ENCODE peak calls at places on chromosomes 12 and 14, in six cellular contexts. One of them, this sample, is unnamed.

GRCh38 chr14:76193696-76194095 is 42.0 kb downstream of the GPATCH2L start:
- DNase-seq in HFFc6: no peak
- DNase-seq in bronchial epithelial cell: peak; percentile 19
- DNase-seq in nephron progenitor cell: no peak
- DNase-seq in GM10248: no peak
- DNase-seq in lower leg skin: no peak
- DNase-seq in this sample: no peak

GRCh38 chr12:64672925-64673409 is 62.7 kb downstream of the RASSF3 start:
- DNase-seq in lower leg skin: peak; percentile 87
- DNase-seq in nephron progenitor cell: no peak
- DNase-seq in HFFc6: no peak
- DNase-seq in bronchial epithelial cell: peak; percentile 45
- DNase-seq in GM10248: no peak
- DNase-seq in this sample: no peak

GRCh38 chr14:71142375-71143038 is 235.2 kb downstream of the PCNX1 start:
- DNase-seq in lower leg skin: peak; percentile 23
- DNase-seq in nephron progenitor cell: no peak
- DNase-seq in HFFc6: peak; percentile 96
- DNase-seq in GM10248: peak; percentile 39
- DNase-seq in bronchial epithelial cell: peak; percentile 94
- DNase-seq in this sample: no peak

GRCh38 chr14:80946797-80947196 is 5.3 kb upstream of the CEP128 start:
- DNase-seq in nephron progenitor cell: no peak
- DNase-seq in lower leg skin: no peak
- DNase-seq in HFFc6: no peak
- DNase-seq in GM10248: no peak
- DNase-seq in bronchial epithelial cell: no peak
- DNase-seq in this sample: no peak

GRCh38 chr14:105999361-106000028 is 473.1 kb downstream of the TMEM121 start:
- DNase-seq in HFFc6: no peak
- DNase-seq in bronchial epithelial cell: no peak
- DNase-seq in nephron progenitor cell: peak; percentile 13
- DNase-seq in GM10248: peak; percentile 68
- DNase-seq in lower leg skin: no peak
- DNase-seq in this sample: peak; percentile 56

GRCh38 chr12:31582155-31582554 is 8.8 kb downstream of the DENND5B start:
- DNase-seq in HFFc6: peak; percentile 34
- DNase-seq in nephron progenitor cell: no peak
- DNase-seq in GM10248: no peak
- DNase-seq in bronchial epithelial cell: no peak
- DNase-seq in lower leg skin: no peak
- DNase-seq in this sample: no peak

GRCh38 chr12:104930388-104931326 is 27.4 kb downstream of the SLC41A2 start:
- DNase-seq in lower leg skin: no peak
- DNase-seq in GM10248: peak; percentile 53
- DNase-seq in bronchial epithelial cell: peak; percentile 66
- DNase-seq in nephron progenitor cell: no peak
- DNase-seq in HFFc6: peak; percentile 7
- DNase-seq in this sample: peak; percentile 49

GRCh38 chr12:53653595-53653994 is 22.3 kb downstream of the ATP5MC2 start:
- DNase-seq in HFFc6: no peak
- DNase-seq in bronchial epithelial cell: no peak
- DNase-seq in GM10248: no peak
- DNase-seq in nephron progenitor cell: no peak
- DNase-seq in lower leg skin: no peak
- DNase-seq in this sample: no peak

GRCh38 chr12:51900323-51900889 is 6.9 kb upstream of the ACVRL1 start:
- DNase-seq in nephron progenitor cell: no peak
- DNase-seq in lower leg skin: peak; percentile 85
- DNase-seq in bronchial epithelial cell: no peak
- DNase-seq in GM10248: no peak
- DNase-seq in HFFc6: no peak
- DNase-seq in this sample: no peak

GRCh38 chr12:1083086-1083887 is 92.3 kb downstream of the ERC1 start:
- DNase-seq in lower leg skin: no peak
- DNase-seq in nephron progenitor cell: no peak
- DNase-seq in HFFc6: peak; percentile 51
- DNase-seq in bronchial epithelial cell: no peak
- DNase-seq in GM10248: no peak
- DNase-seq in this sample: no peak

GRCh38 chr12:53048780-53049401 is 974 bp upstream of the TNS2 start:
- DNase-seq in HFFc6: peak; percentile 43
- DNase-seq in nephron progenitor cell: peak; percentile 51
- DNase-seq in GM10248: no peak
- DNase-seq in bronchial epithelial cell: no peak
- DNase-seq in lower leg skin: peak; percentile 94
- DNase-seq in this sample: no peak

GRCh38 chr12:3119192-3119744 is 42.1 kb downstream of the TSPAN9 start:
- DNase-seq in nephron progenitor cell: no peak
- DNase-seq in lower leg skin: no peak
- DNase-seq in GM10248: no peak
- DNase-seq in bronchial epithelial cell: no peak
- DNase-seq in HFFc6: no peak
- DNase-seq in this sample: no peak

GRCh38 chr12:14188761-14189160 is 176.7 kb upstream of the ATF7IP start:
- DNase-seq in bronchial epithelial cell: no peak
- DNase-seq in nephron progenitor cell: no peak
- DNase-seq in GM10248: no peak
- DNase-seq in lower leg skin: no peak
- DNase-seq in HFFc6: no peak
- DNase-seq in this sample: no peak

GRCh38 chr14:22379727-22380126 is 209.3 kb downstream of the DAD1 start:
- DNase-seq in GM10248: no peak
- DNase-seq in nephron progenitor cell: no peak
- DNase-seq in bronchial epithelial cell: peak; percentile 63
- DNase-seq in HFFc6: peak; percentile 40
- DNase-seq in lower leg skin: no peak
- DNase-seq in this sample: no peak

GRCh38 chr12:83471341-83471740 is 784.6 kb downstream of the TMTC2 start:
- DNase-seq in GM10248: no peak
- DNase-seq in nephron progenitor cell: no peak
- DNase-seq in lower leg skin: no peak
- DNase-seq in HFFc6: no peak
- DNase-seq in bronchial epithelial cell: no peak
- DNase-seq in this sample: no peak

GRCh38 chr14:65211341-65211987 is 109.1 kb upstream of the MAX start:
- DNase-seq in GM10248: no peak
- DNase-seq in lower leg skin: no peak
- DNase-seq in HFFc6: peak; percentile 55
- DNase-seq in nephron progenitor cell: no peak
- DNase-seq in bronchial epithelial cell: peak; percentile 72
- DNase-seq in this sample: no peak

GRCh38 chr12:24823808-24824515 is 124.9 kb downstream of the BCAT1 start:
- DNase-seq in lower leg skin: no peak
- DNase-seq in nephron progenitor cell: no peak
- DNase-seq in bronchial epithelial cell: no peak
- DNase-seq in HFFc6: no peak
- DNase-seq in GM10248: peak; percentile 13
- DNase-seq in this sample: no peak

GRCh38 chr12:122126713-122127597 is 47.1 kb downstream of the IL31 start:
- DNase-seq in nephron progenitor cell: no peak
- DNase-seq in HFFc6: no peak
- DNase-seq in bronchial epithelial cell: no peak
- DNase-seq in GM10248: no peak
- DNase-seq in lower leg skin: no peak
- DNase-seq in this sample: no peak

GRCh38 chr14:104876251-104876699 is 11.2 kb downstream of the CEP170B start:
- DNase-seq in nephron progenitor cell: peak; percentile 49
- DNase-seq in lower leg skin: no peak
- DNase-seq in HFFc6: peak; percentile 16
- DNase-seq in GM10248: peak; percentile 71
- DNase-seq in bronchial epithelial cell: no peak
- DNase-seq in this sample: peak; percentile 81

GRCh38 chr12:31849090-31849687 is 110.0 kb upstream of the RESF1 start:
- DNase-seq in HFFc6: no peak
- DNase-seq in bronchial epithelial cell: no peak
- DNase-seq in nephron progenitor cell: no peak
- DNase-seq in lower leg skin: no peak
- DNase-seq in GM10248: no peak
- DNase-seq in this sample: no peak

GRCh38 chr12:119153477-119154434 is 25.0 kb upstream of the HSPB8 start:
- DNase-seq in nephron progenitor cell: peak; percentile 95
- DNase-seq in HFFc6: no peak
- DNase-seq in bronchial epithelial cell: peak; percentile 12
- DNase-seq in lower leg skin: no peak
- DNase-seq in GM10248: no peak
- DNase-seq in this sample: no peak

GRCh38 chr12:88870000-88870737 is 289.9 kb upstream of the KITLG start:
- DNase-seq in nephron progenitor cell: no peak
- DNase-seq in HFFc6: peak; percentile 7
- DNase-seq in lower leg skin: no peak
- DNase-seq in bronchial epithelial cell: no peak
- DNase-seq in GM10248: no peak
- DNase-seq in this sample: no peak

GRCh38 chr12:97414855-97415254 is 47.7 kb upstream of the RMST start:
- DNase-seq in lower leg skin: no peak
- DNase-seq in GM10248: no peak
- DNase-seq in nephron progenitor cell: no peak
- DNase-seq in bronchial epithelial cell: no peak
- DNase-seq in HFFc6: no peak
- DNase-seq in this sample: no peak

GRCh38 chr12:108578813-108579212 is 16.4 kb downstream of the ISCU start:
- DNase-seq in bronchial epithelial cell: no peak
- DNase-seq in HFFc6: no peak
- DNase-seq in lower leg skin: no peak
- DNase-seq in GM10248: no peak
- DNase-seq in nephron progenitor cell: no peak
- DNase-seq in this sample: no peak

GRCh38 chr12:104723895-104724294 is 234.2 kb downstream of the SLC41A2 start:
- DNase-seq in HFFc6: no peak
- DNase-seq in lower leg skin: no peak
- DNase-seq in nephron progenitor cell: no peak
- DNase-seq in bronchial epithelial cell: no peak
- DNase-seq in GM10248: no peak
- DNase-seq in this sample: no peak

GRCh38 chr14:44453433-44454171 is 53.5 kb downstream of the FSCB start:
- DNase-seq in lower leg skin: no peak
- DNase-seq in HFFc6: no peak
- DNase-seq in bronchial epithelial cell: no peak
- DNase-seq in nephron progenitor cell: no peak
- DNase-seq in GM10248: no peak
- DNase-seq in this sample: no peak

GRCh38 chr12:103626498-103626897 is 39.4 kb downstream of the STAB2 start:
- DNase-seq in lower leg skin: no peak
- DNase-seq in bronchial epithelial cell: peak; percentile 67
- DNase-seq in HFFc6: peak; percentile 60
- DNase-seq in GM10248: no peak
- DNase-seq in nephron progenitor cell: no peak
- DNase-seq in this sample: no peak
- TF ChIP-seq CTCF in lower leg skin: no peak
- TF ChIP-seq CTCF in bronchial epithelial cell: peak; percentile 29
- TF ChIP-seq CTCF in HFFc6: peak; percentile 50
- TF ChIP-seq CTCF in GM10248: no peak
- TF ChIP-seq CTCF in nephron progenitor cell: no peak
- TF ChIP-seq CTCF in this sample: no peak

DNA sequence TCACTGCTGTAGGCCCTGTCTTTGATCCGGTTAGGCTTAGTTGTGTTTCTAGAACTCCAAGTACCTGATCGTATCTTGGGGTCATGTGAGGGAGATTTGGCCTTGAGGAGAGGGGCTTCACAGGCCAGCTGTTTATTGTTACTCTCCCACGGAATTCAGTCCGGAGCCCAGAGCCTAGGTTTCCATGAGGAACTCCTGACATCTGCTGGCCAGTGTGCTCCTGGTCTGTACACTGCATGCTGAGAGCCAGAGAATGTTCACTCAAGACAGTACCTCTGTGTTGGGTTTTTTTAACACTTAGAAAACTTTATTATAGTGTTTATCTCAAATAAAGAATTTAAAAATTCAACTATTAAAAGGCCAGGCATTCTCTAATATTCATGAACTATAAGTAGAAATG is 341.0 kb upstream of the TMEM132C start:
- DNase-seq in GM10248: no peak
- DNase-seq in lower leg skin: no peak
- DNase-seq in HFFc6: no peak
- DNase-seq in bronchial epithelial cell: no peak
- DNase-seq in nephron progenitor cell: peak; percentile 33
- DNase-seq in this sample: no peak
- TF ChIP-seq CTCF in GM10248: no peak
- TF ChIP-seq CTCF in lower leg skin: no peak
- TF ChIP-seq CTCF in HFFc6: peak; percentile 41
- TF ChIP-seq CTCF in bronchial epithelial cell: no peak
- TF ChIP-seq CTCF in nephron progenitor cell: peak; percentile 43
- TF ChIP-seq CTCF in this sample: no peak

DNA sequence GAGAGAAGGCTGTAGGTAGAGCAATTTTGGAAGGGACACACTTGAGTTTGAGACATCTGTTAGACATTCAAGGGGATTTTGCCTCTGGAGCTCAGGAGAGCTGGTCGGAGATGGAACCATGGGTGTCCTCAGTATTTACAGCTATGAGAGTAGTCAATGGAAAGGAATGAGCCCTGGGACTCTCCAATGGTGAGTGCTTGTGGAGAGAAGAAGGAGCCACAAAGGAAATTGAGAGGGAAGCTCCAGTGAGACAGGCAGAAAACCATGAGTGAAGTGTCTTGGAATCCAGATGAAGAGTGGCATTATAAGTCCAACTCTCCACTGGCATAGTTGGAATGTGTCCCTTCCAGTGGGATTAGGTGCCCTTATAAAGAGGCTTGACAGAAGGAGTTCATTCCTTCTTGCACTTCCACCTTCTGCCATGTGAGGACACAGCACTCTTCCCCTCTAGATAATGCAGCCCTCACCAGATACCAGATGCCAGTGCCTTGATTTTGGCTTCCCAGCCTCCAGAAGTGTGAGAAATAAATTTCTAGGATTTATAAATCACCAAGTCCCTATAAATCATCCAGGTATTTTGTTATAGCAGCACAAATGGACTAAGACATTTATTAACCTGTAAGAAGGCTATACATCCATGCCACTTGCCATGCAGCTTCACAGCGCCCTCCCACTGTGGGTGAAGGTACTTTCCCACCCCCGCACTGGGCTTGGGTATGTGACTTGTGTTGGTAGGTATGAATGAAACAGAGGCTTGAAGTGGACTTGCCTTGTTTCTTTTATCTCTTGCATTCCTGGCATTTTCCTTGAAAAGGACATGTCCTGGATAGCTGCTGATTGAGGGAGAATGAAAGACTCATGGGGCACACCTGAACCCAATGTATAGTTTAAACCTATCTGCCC is 27.3 kb downstream of the LLPH start:
- DNase-seq in HFFc6: peak; percentile 43
- DNase-seq in nephron progenitor cell: no peak
- DNase-seq in bronchial epithelial cell: no peak
- DNase-seq in lower leg skin: no peak
- DNase-seq in GM10248: no peak
- DNase-seq in this sample: no peak
- TF ChIP-seq CTCF in HFFc6: peak; percentile 62
- TF ChIP-seq CTCF in nephron progenitor cell: no peak
- TF ChIP-seq CTCF in bronchial epithelial cell: peak; percentile 2
- TF ChIP-seq CTCF in lower leg skin: no peak
- TF ChIP-seq CTCF in GM10248: no peak
- TF ChIP-seq CTCF in this sample: peak; percentile 28

DNA sequence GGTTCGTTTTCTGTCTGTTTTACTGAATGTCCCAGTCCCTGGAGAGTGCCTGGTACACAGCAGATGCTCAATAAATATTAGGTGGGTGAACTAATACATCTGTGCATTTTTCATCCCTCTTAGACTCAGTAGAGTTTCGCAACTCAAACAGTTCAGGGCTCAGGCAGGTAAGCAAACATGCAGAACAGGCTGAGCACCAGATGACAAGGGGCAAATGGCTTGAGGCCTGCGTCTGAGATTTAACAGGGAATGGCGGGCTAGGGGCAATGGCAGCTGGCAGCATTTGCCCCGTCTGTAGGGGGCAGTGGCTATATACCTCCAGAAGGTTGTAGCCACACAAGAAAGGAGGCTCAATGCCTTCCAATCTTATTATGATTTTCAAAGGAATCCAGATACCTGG is 8.6 kb upstream of the RAN start:
- DNase-seq in nephron progenitor cell: no peak
- DNase-seq in GM10248: no peak
- DNase-seq in bronchial epithelial cell: no peak
- DNase-seq in HFFc6: no peak
- DNase-seq in lower leg skin: no peak
- DNase-seq in this sample: no peak
- TF ChIP-seq CTCF in nephron progenitor cell: no peak
- TF ChIP-seq CTCF in GM10248: no peak
- TF ChIP-seq CTCF in bronchial epithelial cell: no peak
- TF ChIP-seq CTCF in HFFc6: peak; percentile 12
- TF ChIP-seq CTCF in lower leg skin: no peak
- TF ChIP-seq CTCF in this sample: no peak

This sample was measured in GM13977.